ENCODE peak calls at places on chromosomes 12 and 14, in four cellular contexts. Y is heart left ventricle, M is H1, Z is transverse colon. W is an unnamed sample.

GRCh38 chr12:96434107-96434506 is 33.9 kb upstream of the CDK17 start:
- DNase-seq in M (no peak), Z (peak), Y (no peak), W (no peak)

GRCh38 chr12:13147688-13148531 is 44.4 kb upstream of the GSG1 start:
- DNase-seq in Y (no peak), M (no peak), Z (no peak), W (no peak)

GRCh38 chr12:102454808-102455760 is 25.3 kb downstream of the IGF1 start:
- DNase-seq in Z (peak), M (no peak), Y (no peak), W (no peak)

GRCh38 chr12:92552412-92553108 is 150.2 kb upstream of the PLEKHG7 start:
- DNase-seq in Y (no peak), Z (no peak), M (no peak), W (peak)

GRCh38 chr14:67010602-67011001 is 178.6 kb upstream of the GARIN2 start:
- DNase-seq in Y (no peak), M (no peak), Z (no peak), W (no peak)

GRCh38 chr14:91264151-91265150 is 19.9 kb upstream of the GPR68 start:
- DNase-seq in Y (no peak), M (no peak), Z (peak), W (peak)

GRCh38 chr12:111393700-111394275 is 11.9 kb upstream of the SH2B3 start:
- DNase-seq in M (no peak), Z (peak), Y (no peak), W (no peak)

GRCh38 chr12:94982456-94982855 is 21.0 kb downstream of the NDUFA12 start:
- DNase-seq in Z (no peak), M (no peak), Y (no peak), W (no peak)

GRCh38 chr12:38162013-38162412 is 154.6 kb upstream of the ALG10B start:
- DNase-seq in Z (no peak), Y (no peak), M (no peak), W (no peak)

GRCh38 chr14:95667251-95667693 is 19.0 kb upstream of the TCL1B start:
- DNase-seq in Y (no peak), Z (no peak), M (no peak), W (peak)

GRCh38 chr12:2360630-2361170 is 307.9 kb downstream of the CACNA1C start:
- DNase-seq in Y (peak), Z (no peak), M (no peak), W (no peak)

GRCh38 chr14:39467889-39468524 is 35.8 kb upstream of the FBXO33 start:
- DNase-seq in M (peak), Z (no peak), Y (no peak), W (no peak)

GRCh38 chr14:31834616-31835015 is 242.5 kb upstream of the ARHGAP5 start:
- DNase-seq in Y (no peak), M (no peak), Z (no peak), W (no peak)

GRCh38 chr12:68451261-68452091 is 119.3 kb upstream of the MDM1 start:
- DNase-seq in Z (peak), Y (peak), M (no peak), W (peak)

GRCh38 chr14:102539544-102540309 is 30.2 kb upstream of the ANKRD9 start:
- DNase-seq in Z (no peak), Y (peak), M (no peak), W (no peak)

GRCh38 chr12:77980782-77981181 is 150.1 kb downstream of the NAV3 start:
- DNase-seq in M (no peak), Y (no peak), Z (no peak), W (no peak)

DNA sequence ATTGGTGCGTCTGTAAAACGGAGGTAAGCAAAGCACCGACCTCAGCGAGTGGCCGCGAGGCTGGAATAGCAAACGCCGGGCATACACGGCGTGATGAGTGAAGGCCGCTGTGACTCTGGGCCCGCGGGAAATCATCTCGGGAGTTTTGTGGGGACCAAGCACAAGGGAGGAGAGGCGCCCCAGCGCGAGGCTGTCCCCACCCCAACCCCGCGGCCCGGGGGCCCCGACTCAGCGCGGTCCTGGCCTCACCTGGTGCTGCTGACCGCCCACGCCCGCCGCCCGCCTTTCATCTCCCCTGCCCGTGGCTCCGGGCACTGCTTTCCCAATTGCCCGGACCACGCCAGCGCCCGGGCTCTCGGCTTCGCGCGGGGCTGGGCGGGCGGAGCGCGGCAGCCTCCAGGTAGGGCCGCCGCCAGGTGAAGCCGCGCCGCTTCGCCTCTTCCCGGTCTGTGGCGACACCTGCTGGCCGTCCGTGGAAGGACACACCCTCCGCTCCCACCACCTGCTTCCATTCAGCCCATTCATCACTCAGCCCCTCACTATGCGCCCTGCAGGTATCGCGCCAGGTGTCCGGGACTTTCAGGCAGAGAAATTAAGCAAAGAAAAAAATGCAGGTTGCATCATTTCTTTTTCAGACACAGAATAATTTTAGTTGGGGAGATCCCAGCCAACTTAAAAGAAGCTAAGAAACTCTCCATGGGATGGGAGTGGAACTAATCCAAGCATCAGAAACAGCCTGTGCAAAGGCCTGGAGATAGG is 360.4 kb downstream of the MED13L start:
- DNase-seq in Y (peak), Z (peak), M (peak), W (peak)
- H3K4me3 ChIP-seq in Y (no peak), Z (peak), M (peak), W (no peak)

GRCh38 chr12:6089041-6089823 is 35.2 kb downstream of the VWF start:
- DNase-seq in Y (no peak), Z (peak), M (no peak), W (peak)
- TF ChIP-seq POLR2A in Y (no peak), Z (no peak), M (no peak), W (no peak)

GRCh38 chr12:124486346-124486963 is 81.0 kb downstream of the NCOR2 start:
- DNase-seq in Y (no peak), M (no peak), Z (no peak), W (no peak)

GRCh38 chr12:124487065-124487833 is 80.2 kb downstream of the NCOR2 start:
- DNase-seq in Z (no peak), Y (peak), M (no peak), W (no peak)

GRCh38 chr12:124489220-124489619 is 78.2 kb downstream of the NCOR2 start:
- DNase-seq in M (no peak), Y (no peak), Z (no peak), W (no peak)

GRCh38 chr12:124488520-124488919 is 78.9 kb downstream of the NCOR2 start:
- DNase-seq in M (no peak), Z (no peak), Y (no peak), W (peak)

GRCh38 chr12:124487834-124488165 is 79.6 kb downstream of the NCOR2 start:
- DNase-seq in Z (no peak), Y (no peak), M (no peak), W (no peak)
- H3K27ac ChIP-seq in Z (no peak), Y (peak), M (no peak), W (no peak)

GRCh38 chr14:22835505-22835904 is 880 bp upstream of the MMP14 start:
- DNase-seq in M (no peak), Z (no peak), Y (no peak), W (no peak)
- H3K4me3 ChIP-seq in M (no peak), Z (no peak), Y (no peak), W (no peak)